ENCODE peak calls at places on chromosomes 1 and 21, in five cellular contexts. D is stomach, W is breast epithelium, I is HCT116, X is prostate gland. B is an unnamed sample.

GRCh38 chr1:147651466-147651865 is 18.9 kb downstream of the ACP6 start:
- DNase-seq in D (no peak), W (no peak), I (no peak), X (no peak), B (no peak)

GRCh38 chr21:29018540-29018939 is 609 bp downstream of the RWDD2B start:
- DNase-seq in D (no peak), W (no peak), I (no peak), X (no peak), B (no peak)

GRCh38 chr1:61428146-61428545 is 296.8 kb downstream of the TM2D1 start:
- DNase-seq in D (no peak), W (no peak), I (no peak), X (no peak), B (no peak)

GRCh38 chr21:38986460-38987395 is 181.0 kb downstream of the ETS2 start:
- DNase-seq in D (no peak), W (no peak), I (no peak), X (no peak), B (no peak)

GRCh38 chr21:36021251-36021837 is 39.0 kb downstream of the SETD4 start:
- DNase-seq in D (no peak), W (no peak), I (no peak), X (no peak), B (no peak)

GRCh38 chr1:201004732-201005131 is 18.8 kb downstream of the KIF21B start:
- DNase-seq in D (peak; percentile 32), W (no peak), I (no peak), X (no peak), B (no peak)

GRCh38 chr1:244865028-244865371 is 657 bp upstream of the HNRNPU start:
- DNase-seq in D (peak; percentile 33), W (no peak), I (no peak), X (no peak), B (peak; percentile 44)

GRCh38 chr1:147738739-147739476 is 21.5 kb downstream of the GJA5 start:
- DNase-seq in D (no peak), W (no peak), I (no peak), X (no peak), B (no peak)

GRCh38 chr1:166900987-166901386 is 24.9 kb upstream of the TADA1 start:
- DNase-seq in D (no peak), W (no peak), I (no peak), X (no peak), B (no peak)

GRCh38 chr1:83583351-83584014 is 415.4 kb downstream of the TTLL7 start:
- DNase-seq in D (no peak), W (no peak), I (no peak), X (no peak), B (peak; percentile 20)

GRCh38 chr1:204623894-204624361 is 61.6 kb downstream of the LRRN2 start:
- DNase-seq in D (no peak), W (no peak), I (peak; percentile 21), X (no peak), B (no peak)

GRCh38 chr1:116254001-116254400 is 119.0 kb upstream of the ATP1A1 start:
- DNase-seq in D (no peak), W (no peak), I (no peak), X (no peak), B (no peak)

GRCh38 chr1:111192643-111193519 is 7.6 kb downstream of the DENND2D start:
- DNase-seq in D (no peak), W (no peak), I (no peak), X (no peak), B (no peak)

GRCh38 chr21:41817228-41817627 is 50.4 kb upstream of the RIPK4 start:
- DNase-seq in D (peak; percentile 74), W (peak; percentile 65), I (peak; percentile 33), X (peak; percentile 71), B (peak; percentile 67)

GRCh38 chr1:243496173-243496553 is 240.3 kb downstream of the SDCCAG8 start:
- DNase-seq in D (no peak), W (no peak), I (no peak), X (no peak), B (no peak)

GRCh38 chr1:151976868-151977267 is 16.8 kb downstream of the S100A10 start:
- DNase-seq in D (no peak), W (no peak), I (no peak), X (no peak), B (peak; percentile 49)

GRCh38 chr1:180041587-180041986 is 87.0 kb downstream of the CEP350 start:
- DNase-seq in D (no peak), W (no peak), I (no peak), X (no peak), B (no peak)

GRCh38 chr21:41766051-41766882 is 585 bp downstream of the RIPK4 start:
- DNase-seq in D (no peak), W (no peak), I (no peak), X (no peak), B (no peak)

GRCh38 chr21:44434936-44435635 is 20.2 kb upstream of the LRRC3 start:
- DNase-seq in D (no peak), W (no peak), I (no peak), X (no peak), B (peak; percentile 5)

GRCh38 chr1:36306902-36307456 is 811 bp downstream of the SH3D21 start:
- DNase-seq in D (peak; percentile 92), W (peak; percentile 93), I (peak; percentile 72), X (peak; percentile 92), B (peak; percentile 96)

GRCh38 chr21:33901421-33902288 is 13.9 kb downstream of the ATP5PO start:
- DNase-seq in D (no peak), W (peak; percentile 58), I (peak; percentile 38), X (peak; percentile 20), B (no peak)

GRCh38 chr1:156444407-156445001 is 56.1 kb downstream of the MEF2D start:
- DNase-seq in D (no peak), W (no peak), I (peak; percentile 48), X (no peak), B (no peak)

GRCh38 chr1:27428316-27429028 is 36.0 kb downstream of the GPR3 start:
- DNase-seq in D (no peak), W (peak; percentile 89), I (no peak), X (no peak), B (no peak)

GRCh38 chr1:209368864-209369598 is 214.5 kb upstream of the CAMK1G start:
- DNase-seq in D (no peak), W (peak; percentile 65), I (no peak), X (peak; percentile 74), B (no peak)

GRCh38 chr1:107767156-107767582 is 197.8 kb downstream of the VAV3 start:
- DNase-seq in D (no peak), W (no peak), I (no peak), X (no peak), B (no peak)

GRCh38 chr1:8035289-8035688 is 9.2 kb upstream of the ERRFI1 start:
- DNase-seq in D (no peak), W (no peak), I (no peak), X (no peak), B (no peak)

GRCh38 chr1:27649306-27649635 is 14.3 kb upstream of the FGR start:
- DNase-seq in D (no peak), W (no peak), I (no peak), X (no peak), B (no peak)

GRCh38 chr1:109307363-109308021 is 681 bp upstream of the MYBPHL start:
- DNase-seq in D (no peak), W (no peak), I (no peak), X (no peak), B (no peak)

GRCh38 chr1:3767328-3767925 is 5.1 kb upstream of the SMIM1 start:
- DNase-seq in D (no peak), W (no peak), I (no peak), X (no peak), B (no peak)
- TF ChIP-seq POLR2A in D (no peak), W (no peak), I (no peak), X (no peak), B (no peak)

DNA sequence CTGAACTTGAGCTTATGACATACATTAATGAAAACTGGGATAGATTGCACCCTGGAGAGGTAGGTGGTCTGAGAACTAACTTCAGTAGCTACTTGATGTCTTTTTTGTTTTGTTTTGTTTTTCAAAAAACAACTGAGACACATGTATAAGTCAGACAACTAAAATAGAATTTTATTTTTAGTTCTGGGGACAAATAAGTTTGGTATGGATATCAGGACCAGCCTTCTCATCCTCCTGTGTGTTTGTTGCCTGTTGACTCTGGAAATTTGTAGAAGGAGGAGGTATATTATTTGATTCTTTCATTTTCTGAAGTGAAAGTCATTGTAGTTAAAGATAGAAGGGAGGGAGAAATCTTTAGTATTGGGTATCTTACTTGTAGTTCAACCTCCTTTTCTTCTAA is 41.5 kb downstream of the MTF2 start:
- DNase-seq in D (no peak), W (no peak), I (no peak), X (no peak), B (no peak)
- TF ChIP-seq POLR2AphosphoS5 in D (no peak), W (no peak), I (no peak), X (no peak), B (no peak)

GRCh38 chr21:37202221-37202805 is 64.8 kb downstream of the VPS26C start:
- DNase-seq in D (no peak), W (no peak), I (no peak), X (no peak), B (no peak)

GRCh38 chr21:37195649-37196048 is 71.5 kb downstream of the VPS26C start:
- DNase-seq in D (no peak), W (no peak), I (no peak), X (no peak), B (no peak)

GRCh38 chr21:37196847-37197246 is 70.3 kb downstream of the VPS26C start:
- DNase-seq in D (no peak), W (no peak), I (no peak), X (no peak), B (no peak)

GRCh38 chr21:37200641-37201480 is 66.3 kb downstream of the VPS26C start:
- DNase-seq in D (no peak), W (no peak), I (no peak), X (no peak), B (no peak)

GRCh38 chr21:37198989-37199924 is 67.9 kb downstream of the VPS26C start:
- DNase-seq in D (no peak), W (no peak), I (peak; percentile 66), X (no peak), B (no peak)
- TF ChIP-seq POLR2A in D (no peak), W (no peak), I (no peak), X (no peak), B (no peak)

GRCh38 chr1:3900969-3901529 is 977 bp upstream of the C1orf174 start:
- DNase-seq in D (peak; percentile 99), W (peak; percentile 98), I (peak; percentile 91), X (peak; percentile 98), B (peak; percentile 99)
- TF ChIP-seq POLR2AphosphoS5 in D (no peak), W (peak; percentile 53), I (peak; percentile 37), X (peak; percentile 89), B (peak; percentile 39)

DNA sequence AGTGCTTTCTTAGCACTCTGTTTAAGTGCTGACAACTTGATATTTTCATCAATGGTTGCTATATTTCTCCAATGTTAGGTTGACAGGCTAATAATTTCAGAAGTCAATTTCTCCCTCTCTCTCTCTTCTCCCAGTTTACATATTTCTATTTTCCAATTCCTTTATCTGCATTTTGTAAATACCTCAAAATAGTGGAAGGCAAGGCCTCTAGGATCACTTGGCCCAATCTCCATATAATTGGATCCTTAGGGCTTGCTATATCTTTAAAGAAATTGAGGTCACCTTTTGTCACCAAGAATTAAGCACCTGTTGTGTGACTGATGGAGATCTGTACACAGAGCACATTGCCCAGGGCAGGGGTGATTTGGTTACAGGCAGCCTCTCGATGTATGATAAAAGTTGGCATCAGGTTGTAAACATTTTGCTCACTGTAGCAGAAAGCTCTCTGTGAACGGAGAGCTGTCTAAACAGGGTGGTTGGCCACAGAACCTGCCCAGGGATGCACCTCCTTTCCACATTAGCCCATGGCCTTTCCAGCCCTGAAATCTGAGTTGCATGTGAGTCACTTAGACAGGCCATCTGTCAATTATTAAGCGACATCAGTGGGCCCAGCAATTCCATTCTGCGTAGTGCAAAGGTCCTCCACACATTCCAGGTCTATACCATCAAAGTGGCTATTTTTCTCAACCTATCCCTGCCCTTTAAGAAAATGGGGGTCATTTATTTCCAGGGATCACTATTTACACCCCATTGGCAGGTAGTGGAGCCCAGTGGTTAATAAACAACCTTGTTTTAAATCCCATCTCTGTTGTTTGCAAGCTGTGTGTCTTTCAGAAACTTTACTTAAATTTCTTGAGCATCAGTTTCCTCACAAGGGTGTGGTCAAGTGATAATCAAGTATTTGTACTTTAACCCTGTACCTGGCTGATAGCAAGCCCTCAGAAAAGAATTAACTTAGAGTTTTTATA is 29.1 kb upstream of the IRF2BP2 start:
- DNase-seq in D (no peak), W (no peak), I (no peak), X (no peak), B (no peak)
- TF ChIP-seq POLR2A in D (no peak), W (no peak), I (no peak), X (no peak), B (no peak)